ENCODE peak calls at places on chromosome 7, in five cellular contexts. D, P, V, B and R are unnamed samples.

GRCh38 chr7:90155206-90155605 is 937 bp downstream of the STEAP1 start:
- DNase-seq in V (no peak), B (no peak), P (no peak), D (no peak), R (no peak)

GRCh38 chr7:25196132-25196896 is 32.0 kb downstream of the NPVF start:
- DNase-seq in D (no peak), V (peak), B (no peak), P (no peak), R (peak)

GRCh38 chr7:127920787-127921438 is 110.3 kb downstream of the LRRC4 start:
- DNase-seq in V (peak), D (no peak), P (no peak), B (no peak), R (no peak)

GRCh38 chr7:123871998-123872867 is 27.3 kb downstream of the HYAL4 start:
- DNase-seq in D (peak), P (no peak), V (peak), B (no peak), R (peak)

GRCh38 chr7:137007001-137007725 is 138.7 kb downstream of the CHRM2 start:
- DNase-seq in V (peak), D (no peak), B (no peak), P (no peak), R (no peak)

GRCh38 chr7:50943482-50943881 is 160.8 kb upstream of the GRB10 start:
- DNase-seq in P (no peak), V (no peak), B (no peak), D (no peak), R (no peak)

GRCh38 chr7:34104120-34104519 is 198.8 kb downstream of the BMPER start:
- DNase-seq in V (no peak), P (no peak), D (no peak), B (no peak), R (no peak)

GRCh38 chr7:50206521-50207250 is 97.8 kb upstream of the IKZF1 start:
- DNase-seq in D (peak), B (no peak), P (peak), V (no peak), R (peak)

GRCh38 chr7:84188811-84189405 is 5.7 kb downstream of the SEMA3A start:
- DNase-seq in D (no peak), B (no peak), P (no peak), V (peak), R (no peak)

GRCh38 chr7:132160525-132161230 is 415.6 kb downstream of the PLXNA4 start:
- DNase-seq in P (no peak), V (no peak), B (no peak), D (no peak), R (no peak)